ENCODE peak calls at places on chromosomes 4 and X, in six cellular contexts. F is neuronal stem cell; N is tibial artery; X is effector memory CD4-positive, alpha-beta T cell; V is naive thymus-derived CD4-positive, alpha-beta T cell; D is right atrium auricular region. Q is an unnamed sample.

GRCh38 chr4:181566490-181566889 is 676.7 kb upstream of the TENM3 start:
- DNase-seq in D (no peak), X (no peak), N (no peak), F (no peak), V (no peak), Q (no peak)

GRCh38 chr4:55534306-55534705 is 12.4 kb downstream of the CLOCK start:
- DNase-seq in V (no peak), N (no peak), F (no peak), X (no peak), D (no peak), Q (no peak)

GRCh38 chr4:73257242-73257994 is 1.2 kb downstream of the ANKRD17 start:
- DNase-seq in D (peak; percentile 88), V (peak; percentile 44), F (peak; percentile 38), N (peak; percentile 90), X (peak; percentile 37), Q (peak; percentile 86)

GRCh38 chr4:150859435-150859834 is 155.6 kb downstream of the LRBA start:
- DNase-seq in D (no peak), N (no peak), V (no peak), F (no peak), X (no peak), Q (no peak)

GRCh38 chr4:151407466-151408379 is 1.3 kb upstream of the FHIP1A start:
- DNase-seq in V (peak; percentile 26), N (no peak), X (peak; percentile 1), F (no peak), D (no peak), Q (peak; percentile 83)

GRCh38 chrX:1581132-1581531 is 10.3 kb upstream of the AKAP17A start:
- DNase-seq in D (peak; percentile 59), V (peak; percentile 72), X (peak; percentile 41), F (no peak), N (no peak), Q (peak; percentile 88)

GRCh38 chr4:3519468-3520264 is 12.6 kb downstream of the LRPAP1 start:
- DNase-seq in V (no peak), F (no peak), N (peak; percentile 64), X (no peak), D (no peak), Q (no peak)

GRCh38 chrX:73964607-73965006 is 339.4 kb upstream of the ZCCHC13 start:
- DNase-seq in X (no peak), N (no peak), D (no peak), F (no peak), V (no peak), Q (no peak)

DNA sequence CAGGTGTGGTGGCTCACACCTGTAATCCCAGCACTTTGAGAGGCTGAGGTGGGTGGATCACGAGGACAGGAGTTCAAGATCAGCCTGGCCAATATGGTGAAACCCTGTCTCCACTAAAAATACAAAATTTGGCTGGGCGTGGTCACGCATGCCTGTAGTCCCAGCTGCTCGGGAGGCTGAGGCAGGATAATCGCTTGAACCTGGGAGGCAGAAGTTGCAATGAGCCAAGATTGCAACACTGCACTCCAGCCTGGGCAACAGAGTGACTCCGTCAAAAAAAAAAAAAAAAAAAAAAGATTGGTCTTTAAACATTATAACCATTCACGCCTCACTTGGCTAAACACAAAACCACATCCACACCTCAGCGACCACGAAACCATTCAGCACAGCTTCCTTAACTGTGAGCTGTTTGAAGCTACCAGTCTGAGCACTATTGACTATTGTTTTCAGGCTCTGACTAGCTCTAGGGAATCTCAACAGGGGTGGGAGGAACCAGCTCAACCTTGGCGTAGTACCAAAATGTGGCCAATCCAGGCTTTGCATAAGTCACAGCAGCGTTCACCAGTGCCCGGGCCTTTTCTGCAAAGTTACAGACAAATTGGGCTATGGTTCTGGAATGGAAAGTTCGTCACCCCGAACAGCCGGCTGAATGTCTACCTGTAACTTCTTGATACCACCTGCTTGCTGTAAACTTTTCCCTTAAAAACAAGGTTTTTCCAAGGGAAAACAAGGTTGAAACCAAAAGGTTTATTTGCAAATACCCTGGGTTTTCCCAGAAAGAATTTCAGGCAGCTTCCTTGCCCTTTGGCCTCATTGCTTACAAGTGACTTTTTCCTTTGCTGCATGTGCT is 73.6 kb upstream of the DHX15 start:
- DNase-seq in V (peak; percentile 21), X (no peak), F (no peak), N (no peak), D (peak; percentile 63), Q (peak; percentile 49)
- H3K4me1 ChIP-seq in V (no peaks in the 10 kb centered on the region), X (no peaks in the 10 kb centered on the region), F (peaks cover 9% of the 10 kb centered on the region), N (no peaks in the 10 kb centered on the region), D (no peaks in the 10 kb centered on the region), Q (no peaks in the 10 kb centered on the region)

GRCh38 chr4:2484993-2485392 is 16.1 kb downstream of the RNF4 start:
- DNase-seq in X (peak; percentile 46), D (peak; percentile 86), V (peak; percentile 52), F (no peak), N (peak; percentile 83), Q (peak; percentile 57)

GRCh38 chr4:2482192-2482591 is 13.3 kb downstream of the RNF4 start:
- DNase-seq in N (no peak), D (no peak), V (no peak), F (no peak), X (no peak), Q (no peak)

GRCh38 chr4:2484169-2484568 is 15.3 kb downstream of the RNF4 start:
- DNase-seq in D (no peak), N (no peak), F (no peak), X (no peak), V (no peak), Q (no peak)

GRCh38 chr4:2482693-2483092 is 13.8 kb downstream of the RNF4 start:
- DNase-seq in X (no peak), N (no peak), D (no peak), F (no peak), V (no peak), Q (peak; percentile 87)

GRCh38 chr4:2483237-2483636 is 14.3 kb downstream of the RNF4 start:
- DNase-seq in X (no peak), D (no peak), F (no peak), V (no peak), N (no peak), Q (no peak)
- H3K4me1 ChIP-seq in X (peaks cover 70% of the 10 kb centered on the region), D (no peaks in the 10 kb centered on the region), F (peaks cover 5% of the 10 kb centered on the region), V (peaks cover 80% of the 10 kb centered on the region), N (peaks cover 17% of the 10 kb centered on the region), Q (peaks cover 6% of the 10 kb centered on the region)

GRCh38 chr4:184420881-184421416 is 53.4 kb downstream of the IRF2 start:
- DNase-seq in X (no peak), D (no peak), V (no peak), N (no peak), F (no peak), Q (no peak)
- H3K4me1 ChIP-seq in X (peaks cover 30% of the 10 kb centered on the region), D (no peaks in the 10 kb centered on the region), V (peaks cover 52% of the 10 kb centered on the region), N (peaks cover 4% of the 10 kb centered on the region), F (no peaks in the 10 kb centered on the region), Q (peaks cover 19% of the 10 kb centered on the region)

GRCh38 chr4:143186202-143186601 is 1.5 kb downstream of the USP38 start:
- DNase-seq in F (no peak), X (no peak), D (no peak), V (no peak), N (no peak), Q (no peak)
- H3K4me1 ChIP-seq in F (peaks cover 4% of the 10 kb centered on the region), X (peaks cover 22% of the 10 kb centered on the region), D (no peaks in the 10 kb centered on the region), V (peaks cover 29% of the 10 kb centered on the region), N (peaks cover 9% of the 10 kb centered on the region), Q (peaks cover 15% of the 10 kb centered on the region)

DNA sequence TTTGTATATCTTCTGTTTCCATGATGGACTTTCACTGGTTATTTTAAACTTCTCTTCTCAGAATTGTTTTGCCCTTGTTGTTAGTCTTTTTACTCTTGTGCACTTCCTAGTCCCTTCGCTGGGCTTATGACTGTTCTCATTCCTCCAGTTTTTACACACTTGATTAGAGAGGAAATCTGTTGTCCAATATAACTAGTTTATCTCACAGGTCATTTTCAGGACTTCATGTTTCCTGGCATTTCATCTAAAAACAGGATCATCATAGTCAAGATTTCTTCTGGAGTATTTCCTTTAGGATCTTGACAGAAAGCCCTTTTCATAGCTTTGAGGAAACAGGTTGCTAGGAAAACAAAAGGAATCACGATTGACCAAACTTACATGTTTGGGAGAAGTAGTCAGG is 3.0 kb downstream of the FNIP2 start:
- DNase-seq in D (no peak), F (no peak), V (no peak), N (no peak), X (no peak), Q (no peak)
- H3K4me1 ChIP-seq in D (no peaks in the 10 kb centered on the region), F (peaks cover 4% of the 10 kb centered on the region), V (no peaks in the 10 kb centered on the region), N (peaks cover 30% of the 10 kb centered on the region), X (peaks cover 4% of the 10 kb centered on the region), Q (peaks cover 26% of the 10 kb centered on the region)

DNA sequence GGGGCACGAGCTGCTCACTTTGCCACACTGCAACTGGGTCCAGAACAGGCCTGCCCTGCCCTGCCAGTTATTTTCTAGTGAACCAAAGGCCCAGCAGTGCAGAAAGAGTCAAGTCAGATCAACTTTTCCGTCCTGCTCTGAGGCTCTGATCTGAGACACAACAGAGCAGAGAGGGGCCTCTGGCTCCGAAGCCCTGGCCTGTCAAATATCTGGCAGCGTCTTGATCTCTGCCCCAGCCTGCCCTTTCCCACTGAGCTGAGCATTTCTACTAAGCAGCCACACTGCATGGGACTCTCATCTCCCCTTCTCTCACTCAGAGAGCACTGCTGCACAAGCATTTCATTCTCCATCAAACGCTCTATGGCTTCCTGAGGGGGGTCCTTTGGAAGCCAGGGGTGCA is 11.8 kb downstream of the IGFBP7 start:
- DNase-seq in F (no peak), X (no peak), V (no peak), D (no peak), N (no peak), Q (no peak)
- H3K4me1 ChIP-seq in F (peaks cover 5% of the 10 kb centered on the region), X (no peaks in the 10 kb centered on the region), V (no peaks in the 10 kb centered on the region), D (no peaks in the 10 kb centered on the region), N (peaks cover 87% of the 10 kb centered on the region), Q (peaks cover 95% of the 10 kb centered on the region)

DNA sequence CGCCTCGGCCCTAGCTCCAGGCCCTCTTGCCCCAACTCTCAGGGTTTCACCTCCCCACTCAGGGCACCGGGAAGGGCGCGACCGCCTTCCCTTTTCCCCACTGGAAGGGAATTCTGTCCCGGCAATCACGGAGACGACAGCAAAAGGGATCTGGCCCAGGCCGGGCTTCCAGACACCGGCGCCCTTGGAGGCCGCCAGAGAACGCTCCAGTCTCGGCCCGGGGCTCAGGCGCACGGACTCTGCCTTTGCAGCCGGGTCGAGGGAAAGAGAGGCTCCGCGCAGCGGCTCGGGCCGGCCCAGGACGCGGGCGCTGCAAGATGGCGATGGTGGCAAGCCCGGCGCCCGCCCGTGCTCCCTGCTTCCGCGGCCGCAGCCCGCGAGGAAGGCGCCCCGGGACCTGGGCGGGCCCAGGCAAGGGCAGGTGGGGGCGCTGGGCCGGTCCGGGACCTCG is 1.1 kb downstream of the CTBP1 start:
- DNase-seq in F (peak; percentile 17), X (no peak), V (no peak), N (peak; percentile 67), D (peak; percentile 59), Q (peak; percentile 97)
- H3K4me1 ChIP-seq in F (peaks cover 16% of the 10 kb centered on the region), X (peaks cover 68% of the 10 kb centered on the region), V (peaks cover 50% of the 10 kb centered on the region), N (peaks cover 51% of the 10 kb centered on the region), D (no peaks in the 10 kb centered on the region), Q (peaks cover 24% of the 10 kb centered on the region)

DNA sequence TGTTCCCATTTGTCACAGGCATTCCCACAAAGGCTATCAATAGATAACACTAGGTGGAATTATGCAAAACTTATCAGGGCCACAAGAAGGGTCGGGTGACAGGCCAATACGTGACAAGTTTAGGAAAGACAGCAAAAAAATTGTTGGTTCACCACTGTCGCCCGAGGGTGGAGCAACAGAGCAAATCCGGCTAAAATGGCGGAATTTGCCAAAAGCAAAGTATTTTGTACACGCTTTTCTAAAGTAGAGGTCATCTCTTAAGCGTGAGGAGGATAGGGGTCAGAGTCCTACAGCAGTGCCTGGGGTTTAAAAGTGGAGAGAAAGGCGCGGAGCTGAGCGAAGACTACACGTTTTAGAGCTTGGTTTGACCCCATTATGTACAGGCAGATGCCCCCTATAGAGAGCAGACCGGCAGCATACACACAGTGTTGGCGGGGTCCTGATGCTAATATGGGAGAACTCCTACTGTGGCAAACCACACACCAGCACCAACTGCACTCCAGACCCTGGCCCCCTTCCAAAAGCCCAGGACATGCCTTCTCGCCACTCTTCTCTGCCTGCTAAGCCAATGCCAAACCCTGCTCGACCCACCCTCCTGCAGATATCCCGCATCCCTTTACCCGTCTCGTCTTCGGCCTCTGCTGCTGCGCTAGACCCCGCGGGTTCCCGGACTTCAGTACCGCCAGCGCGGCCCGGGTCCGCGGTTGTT is 733 bp downstream of the CCNA2 start:
- DNase-seq in V (peak; percentile 30), D (no peak), N (peak; percentile 65), F (peak; percentile 4), X (peak; percentile 13), Q (peak; percentile 52)
- H3K4me1 ChIP-seq in V (peaks cover 9% of the 10 kb centered on the region), D (no peaks in the 10 kb centered on the region), N (peaks cover 8% of the 10 kb centered on the region), F (no peaks in the 10 kb centered on the region), X (no peaks in the 10 kb centered on the region), Q (peaks cover 38% of the 10 kb centered on the region)